ENCODE peak calls at places on chromosomes 13 and 19, in seven cellular contexts. F is suprapubic skin, D is GM20000, P is progenitor cell of endocrine pancreas, G is adrenal gland, I is choroid plexus epithelial cell, C is MCF 10A. T is an unnamed sample.

GRCh38 chr13:24203726-24204295 is 43.3 kb downstream of the SPATA13 start:
- DNase-seq in F (no peak), D (no peak), P (no peak), G (no peak), I (peak; percentile 64), C (no peak), T (no peak)

GRCh38 chr19:18428837-18429674 is 8.9 kb downstream of the ISYNA1 start:
- DNase-seq in F (no peak), D (peak; percentile 97), P (peak; percentile 65), G (peak; percentile 84), I (peak; percentile 96), C (no peak), T (peak; percentile 95)

GRCh38 chr19:33814181-33815165 is 17.8 kb downstream of the KCTD15 start:
- DNase-seq in F (peak; percentile 43), D (no peak), P (no peak), G (no peak), I (peak; percentile 48), C (no peak), T (no peak)

GRCh38 chr19:36604656-36605100 is 435 bp upstream of the ZNF382 start:
- DNase-seq in F (peak; percentile 77), D (peak; percentile 85), P (peak; percentile 43), G (peak; percentile 95), I (peak; percentile 25), C (no peak), T (peak; percentile 47)

GRCh38 chr19:8069116-8069973 is 16.8 kb downstream of the CCL25 start:
- DNase-seq in F (no peak), D (no peak), P (no peak), G (no peak), I (no peak), C (peak; percentile 27), T (peak; percentile 9)

GRCh38 chr19:48815870-48816501 is 5.2 kb upstream of the BCAT2 start:
- DNase-seq in F (no peak), D (peak; percentile 47), P (no peak), G (peak; percentile 84), I (peak; percentile 46), C (no peak), T (no peak)

GRCh38 chr13:100573121-100573520 is 15.5 kb downstream of the GGACT start:
- DNase-seq in F (no peak), D (peak; percentile 70), P (peak; percentile 20), G (peak; percentile 86), I (peak; percentile 93), C (peak; percentile 83), T (peak; percentile 62)

GRCh38 chr19:55641376-55642152 is 762 bp downstream of the ZNF580 start:
- DNase-seq in F (no peak), D (peak; percentile 62), P (no peak), G (peak; percentile 53), I (peak; percentile 50), C (peak; percentile 37), T (peak; percentile 61)

GRCh38 chr13:29255567-29255966 is 339.9 kb downstream of the SLC7A1 start:
- DNase-seq in F (no peak), D (no peak), P (no peak), G (no peak), I (no peak), C (no peak), T (no peak)

GRCh38 chr13:83681547-83681946 is 200.7 kb downstream of the SLITRK1 start:
- DNase-seq in F (no peak), D (no peak), P (no peak), G (no peak), I (no peak), C (no peak), T (no peak)

GRCh38 chr13:59677966-59678814 is 485.5 kb downstream of the DIAPH3 start:
- DNase-seq in F (no peak), D (peak; percentile 25), P (no peak), G (no peak), I (peak; percentile 87), C (peak; percentile 53), T (peak; percentile 9)

GRCh38 chr13:113445791-113446487 is 7.3 kb downstream of the ADPRHL1 start:
- DNase-seq in F (no peak), D (peak; percentile 55), P (no peak), G (no peak), I (peak; percentile 68), C (no peak), T (no peak)

GRCh38 chr13:73794755-73795154 is 339.4 kb downstream of the KLF12 start:
- DNase-seq in F (no peak), D (no peak), P (no peak), G (no peak), I (no peak), C (no peak), T (no peak)

GRCh38 chr13:63481334-63481733 is 2065.7 kb upstream of the PCDH20 start:
- DNase-seq in F (no peak), D (no peak), P (no peak), G (no peak), I (peak; percentile 80), C (peak; percentile 21), T (no peak)

GRCh38 chr13:86960876-86961275 is 710.3 kb upstream of the SLITRK5 start:
- DNase-seq in F (no peak), D (no peak), P (no peak), G (no peak), I (peak; percentile 35), C (no peak), T (no peak)

GRCh38 chr13:37001921-37002250 is 1.3 kb downstream of the EXOSC8 start:
- DNase-seq in F (no peak), D (no peak), P (no peak), G (no peak), I (no peak), C (no peak), T (no peak)

GRCh38 chr19:49930483-49931011 is 1.2 kb upstream of the NUP62 start:
- DNase-seq in F (no peak), D (no peak), P (no peak), G (peak; percentile 73), I (no peak), C (no peak), T (peak; percentile 25)

GRCh38 chr19:5436101-5436947 is 18.9 kb upstream of the ZNRF4 start:
- DNase-seq in F (no peak), D (no peak), P (peak; percentile 87), G (no peak), I (peak; percentile 46), C (no peak), T (no peak)

GRCh38 chr13:40787062-40787461 is 2.3 kb upstream of the SLC25A15 start:
- DNase-seq in F (no peak), D (no peak), P (no peak), G (no peak), I (peak; percentile 61), C (no peak), T (peak; percentile 61)

GRCh38 chr13:40786568-40786996 is 2.8 kb upstream of the SLC25A15 start:
- DNase-seq in F (peak; percentile 45), D (no peak), P (no peak), G (peak; percentile 30), I (peak; percentile 57), C (no peak), T (peak; percentile 45)

GRCh38 chr13:40790232-40790631 is 821 bp downstream of the SLC25A15 start:
- DNase-seq in F (no peak), D (no peak), P (no peak), G (no peak), I (peak; percentile 14), C (no peak), T (no peak)

GRCh38 chr13:40792284-40793051 is 3.1 kb downstream of the SLC25A15 start:
- DNase-seq in F (peak; percentile 65), D (peak; percentile 34), P (no peak), G (no peak), I (no peak), C (no peak), T (no peak)

GRCh38 chr13:40789275-40790231 is at the start of gene SLC25A15:
- DNase-seq in F (peak; percentile 83), D (peak; percentile 95), P (peak; percentile 80), G (peak; percentile 75), I (peak; percentile 68), C (peak; percentile 84), T (peak; percentile 85)
- TF ChIP-seq CTCF in F (peak; percentile 13), D (peak; percentile 49), P (peak; percentile 58), G (peak; percentile 37), I (no peak), C (peak; percentile 10), T (no peak)

DNA sequence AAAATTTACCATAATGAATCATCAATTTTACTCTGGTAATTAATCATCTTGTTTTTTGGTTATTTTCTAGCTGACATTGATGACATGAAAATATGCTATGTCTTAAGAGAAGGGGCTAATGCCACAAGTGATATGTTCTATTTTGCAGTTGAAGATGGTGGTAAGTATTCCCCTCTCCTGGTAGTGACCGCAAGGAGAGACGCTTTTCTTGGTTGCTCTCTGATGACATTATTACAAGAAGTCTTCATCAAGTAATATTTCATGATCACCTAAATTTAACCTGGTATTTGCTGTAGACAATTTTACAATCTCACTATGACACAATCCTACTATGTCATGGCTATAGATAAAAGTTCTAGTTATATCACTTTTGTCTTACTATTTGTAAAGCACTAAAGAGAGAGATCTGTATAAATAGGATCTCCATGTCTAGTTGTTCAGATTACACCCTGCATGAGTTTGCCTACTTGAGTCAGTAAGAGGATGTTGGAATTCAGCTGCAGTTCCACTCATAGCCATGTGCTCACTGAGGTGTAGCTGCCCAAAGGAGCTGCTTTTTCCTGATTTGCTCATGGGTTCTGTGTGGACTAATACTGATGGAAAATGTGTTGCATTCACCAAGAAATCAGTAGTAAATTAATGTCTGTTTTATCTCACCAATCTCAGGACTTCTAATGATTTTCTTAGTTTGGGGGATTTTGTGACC is 10.9 kb downstream of the FREM2 start:
- DNase-seq in F (no peak), D (no peak), P (no peak), G (no peak), I (peak; percentile 17), C (peak; percentile 8), T (no peak)
- TF ChIP-seq CTCF in F (no peak), D (no peak), P (peak; percentile 22), G (no peak), I (no peak), C (no peak), T (no peak)

DNA sequence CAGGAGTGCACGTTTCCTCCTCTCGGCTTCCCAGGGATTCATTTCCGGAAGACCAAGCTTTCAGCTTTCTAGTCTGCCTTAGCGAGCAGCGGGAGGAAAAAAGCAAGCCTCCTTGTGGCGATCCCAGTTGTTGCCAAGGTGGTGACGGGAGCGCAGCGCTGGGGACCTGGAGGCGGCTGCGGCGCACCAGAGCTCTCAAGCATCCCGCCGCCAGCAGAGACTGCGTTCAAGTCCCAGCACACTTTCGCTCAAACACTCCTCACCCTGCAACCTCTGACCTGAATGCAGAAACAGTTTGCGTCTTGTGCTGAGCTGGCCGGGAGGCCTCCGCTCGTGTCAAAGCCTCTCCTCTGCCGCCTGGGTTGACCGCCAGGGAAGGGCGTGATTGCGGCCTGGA is 4.9 kb downstream of the GSX1 start:
- DNase-seq in F (no peak), D (no peak), P (peak; percentile 43), G (no peak), I (peak; percentile 18), C (peak; percentile 16), T (peak; percentile 20)
- TF ChIP-seq CTCF in F (no peak), D (no peak), P (peak; percentile 62), G (no peak), I (peak; percentile 40), C (peak; percentile 27), T (no peak)

GRCh38 chr19:38703509-38703908 is 40.8 kb downstream of the CAPN12 start:
- DNase-seq in F (no peak), D (no peak), P (no peak), G (no peak), I (no peak), C (no peak), T (no peak)
- TF ChIP-seq CTCF in F (no peak), D (no peak), P (no peak), G (no peak), I (no peak), C (no peak), T (no peak)